ENCODE peak calls at places on chromosomes 16 and 17, in eight cellular contexts. I is ovary, R is dorsolateral prefrontal cortex, Q is fibroblast of mammary gland, H is neural crest cell, W is Peyer's patch, B is fibroblast of lung, Z is body of pancreas. O is an unnamed sample.

GRCh38 chr17:57945999-57946797 is 9.0 kb downstream of the CUEDC1 start:
- DNase-seq in H (no peak), R (no peak), W (no peak), Z (no peak), B (peak; percentile 70), Q (peak; percentile 62), I (no peak), O (no peak)

GRCh38 chr17:61325382-61326073 is 74.1 kb upstream of the TBX2 start:
- DNase-seq in Z (no peak), W (no peak), R (no peak), H (no peak), I (no peak), Q (peak; percentile 93), B (peak; percentile 63), O (no peak)

GRCh38 chr17:10775058-10775457 is 28.8 kb downstream of the TMEM238L start:
- DNase-seq in W (no peak), R (no peak), Q (no peak), Z (no peak), B (no peak), I (no peak), H (no peak), O (no peak)

GRCh38 chr16:87581867-87582220 is 20.5 kb upstream of the JPH3 start:
- DNase-seq in B (peak; percentile 98), W (no peak), H (no peak), Z (peak; percentile 56), I (peak; percentile 94), Q (peak; percentile 99), R (no peak), O (no peak)

GRCh38 chr17:27376637-27377547 is 79.4 kb upstream of the KSR1 start:
- DNase-seq in B (peak; percentile 74), H (no peak), I (no peak), Z (no peak), R (no peak), Q (peak; percentile 75), W (no peak), O (no peak)

GRCh38 chr17:58224315-58224714 is 5.3 kb upstream of the MKS1 start:
- DNase-seq in Q (peak; percentile 60), W (no peak), I (no peak), B (peak; percentile 85), Z (no peak), R (no peak), H (no peak), O (no peak)

GRCh38 chr16:30365200-30365599 is 5.1 kb downstream of the TBC1D10B start:
- DNase-seq in Q (no peak), B (no peak), W (no peak), H (no peak), Z (no peak), R (no peak), I (no peak), O (no peak)

GRCh38 chr17:44007346-44008204 is 3.2 kb downstream of the NAGS start:
- DNase-seq in Z (no peak), Q (no peak), W (peak; percentile 58), I (no peak), B (peak; percentile 22), H (no peak), R (no peak), O (no peak)

GRCh38 chr17:14060706-14061105 is 8.6 kb upstream of the COX10 start:
- DNase-seq in Q (no peak), H (no peak), I (no peak), R (no peak), W (no peak), Z (no peak), B (no peak), O (no peak)

GRCh38 chr16:56824804-56825203 is 40.2 kb upstream of the SLC12A3 start:
- DNase-seq in I (no peak), H (no peak), Z (no peak), B (no peak), W (no peak), R (no peak), Q (no peak), O (no peak)

GRCh38 chr17:18859256-18859655 is 1.3 kb downstream of the PRPSAP2 start:
- DNase-seq in Z (no peak), I (no peak), R (no peak), H (no peak), W (no peak), B (peak; percentile 74), Q (peak; percentile 47), O (no peak)

GRCh38 chr16:12340151-12340733 is 363.7 kb downstream of the SNX29 start:
- DNase-seq in I (no peak), H (no peak), R (no peak), W (no peak), B (peak; percentile 78), Z (peak; percentile 73), Q (peak; percentile 67), O (no peak)

GRCh38 chr16:67514382-67514828 is 14.2 kb upstream of the RIPOR1 start:
- DNase-seq in I (peak; percentile 86), B (peak; percentile 72), R (peak; percentile 56), Z (peak; percentile 94), Q (peak; percentile 90), H (peak; percentile 72), W (peak; percentile 73), O (peak; percentile 70)

GRCh38 chr17:81341347-81342061 is 46.4 kb upstream of the SLC38A10 start:
- DNase-seq in I (no peak), R (no peak), H (no peak), W (peak; percentile 66), B (peak; percentile 16), Z (peak; percentile 30), Q (peak; percentile 21), O (no peak)

GRCh38 chr17:80892900-80893603 is 98.6 kb upstream of the CHMP6 start:
- DNase-seq in B (peak; percentile 95), R (no peak), Q (peak; percentile 88), H (no peak), W (no peak), I (no peak), Z (no peak), O (no peak)

GRCh38 chr16:84332975-84333684 is 35.2 kb upstream of the ATP2C2 start:
- DNase-seq in R (no peak), B (no peak), H (no peak), Q (no peak), W (no peak), I (no peak), Z (peak; percentile 13), O (no peak)

GRCh38 chr17:72683506-72684404 is 408.7 kb downstream of the SLC39A11 start:
- DNase-seq in H (no peak), Q (peak; percentile 99), Z (peak; percentile 18), B (peak; percentile 95), R (no peak), I (no peak), W (peak; percentile 55), O (no peak)

GRCh38 chr17:8121531-8122390 is 2.1 kb downstream of the HES7 start:
- DNase-seq in W (peak; percentile 65), I (peak; percentile 68), Q (peak; percentile 58), H (peak; percentile 65), Z (peak; percentile 59), R (no peak), B (peak; percentile 60), O (peak; percentile 69)

GRCh38 chr17:39923836-39924690 is 3.3 kb downstream of the ORMDL3 start:
- DNase-seq in B (no peak), W (no peak), Z (no peak), I (no peak), H (peak; percentile 32), R (no peak), Q (peak; percentile 65), O (no peak)
- TF ChIP-seq CTCF in B (peak; percentile 18), W (no peak), Z (no peak), I (no peak), H (peak; percentile 37), R (no peak), Q (peak; percentile 30), O (no peak)

GRCh38 chr16:81537721-81538561 is 93.3 kb downstream of the CMIP start:
- DNase-seq in Z (no peak), I (no peak), H (no peak), W (no peak), R (no peak), B (peak; percentile 44), Q (peak; percentile 87), O (no peak)
- TF ChIP-seq CTCF in Z (no peak), I (no peak), H (no peak), W (no peak), R (no peak), B (peak; percentile 13), Q (peak; percentile 10), O (no peak)

GRCh38 chr17:53406907-53407306 is 415.8 kb upstream of the KIF2B start:
- DNase-seq in B (no peak), W (no peak), H (no peak), R (no peak), I (no peak), Z (no peak), Q (no peak), O (no peak)

DNA sequence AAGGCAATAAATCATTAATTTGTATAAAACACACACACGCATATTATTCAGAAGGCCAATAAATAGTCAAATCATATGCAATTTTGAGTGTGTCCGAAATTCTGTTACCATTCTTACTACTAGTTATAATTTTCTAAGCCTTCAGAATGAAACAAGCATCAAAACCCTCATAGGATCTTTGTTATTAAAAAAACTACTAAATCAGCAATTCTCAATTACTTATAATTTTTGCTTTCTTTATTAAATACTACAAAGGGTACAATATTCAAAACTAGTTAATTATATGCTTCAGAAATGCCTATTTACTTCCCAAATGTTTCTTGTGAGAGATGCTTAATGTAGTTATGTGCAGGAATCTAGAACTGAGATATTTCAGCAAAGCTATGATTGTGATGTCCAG is 413.1 kb upstream of the KIF2B start:
- DNase-seq in H (no peak), Q (no peak), B (no peak), W (no peak), R (no peak), I (no peak), Z (no peak), O (no peak)
- TF ChIP-seq CTCF in H (no peak), Q (no peak), B (no peak), W (no peak), R (no peak), I (no peak), Z (no peak), O (no peak)

DNA sequence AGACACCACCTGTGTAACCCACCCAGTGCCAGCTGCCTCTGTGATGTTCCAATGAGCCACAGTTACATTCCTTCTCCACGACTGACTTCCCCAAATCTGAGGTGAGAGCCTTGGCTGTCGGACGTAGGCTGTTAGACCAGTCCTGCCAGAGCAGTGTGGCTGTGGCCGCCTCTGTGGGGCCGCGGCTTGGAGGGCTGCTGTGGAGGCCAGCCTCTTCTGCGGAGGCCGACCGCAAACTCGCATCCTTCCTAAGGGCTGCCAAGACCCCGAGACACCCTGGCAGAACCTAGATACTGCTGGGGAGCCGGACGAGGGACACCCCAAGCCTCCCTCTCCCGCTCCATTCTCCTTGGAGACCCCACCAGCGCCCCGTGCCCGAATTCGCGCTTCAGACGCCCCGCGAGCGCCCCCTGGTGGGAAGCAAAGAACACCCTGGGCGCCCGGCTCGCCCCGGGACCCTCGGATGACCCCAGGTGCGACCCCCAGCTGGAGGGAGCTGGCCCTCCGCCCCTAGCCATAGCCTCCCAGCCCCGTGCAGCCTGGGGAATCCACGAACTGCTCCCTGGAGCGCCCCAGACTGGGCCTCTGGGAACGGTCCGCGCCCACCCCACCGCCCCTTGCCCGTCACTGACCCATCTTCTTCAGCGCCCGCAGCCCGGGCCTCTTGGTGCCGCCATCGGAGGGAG is 556 bp downstream of the PLCD3 start:
- DNase-seq in R (no peak), B (no peak), H (peak; percentile 84), W (peak; percentile 70), Z (peak; percentile 45), Q (no peak), I (peak; percentile 72), O (peak; percentile 86)
- TF ChIP-seq CTCF in R (peak; percentile 85), B (peak; percentile 58), H (peak; percentile 98), W (peak; percentile 30), Z (peak; percentile 49), Q (peak; percentile 53), I (peak; percentile 90), O (peak; percentile 99)

GRCh38 chr16:29310852-29311314 is 95.6 kb downstream of the NPIPB11 start:
- DNase-seq in Z (peak; percentile 89), R (no peak), Q (peak; percentile 67), W (no peak), I (peak; percentile 74), H (no peak), B (peak; percentile 11), O (no peak)
- TF ChIP-seq CTCF in Z (peak; percentile 60), R (no peak), Q (peak; percentile 35), W (no peak), I (no peak), H (no peak), B (peak; percentile 10), O (no peak)

O was measured in mesothelial cell of epicardium.